ENCODE peak calls at places on chromosomes 16 and 17, in ten cellular contexts. G, S, L, X, D, V, Y, A, C and W are unnamed samples.

GRCh38 chr16:11632455-11632921 is 35.8 kb upstream of the SNN start:
- DNase-seq in L (no peak), X (no peak), V (no peak), G (peak; percentile 57), Y (no peak), C (no peak), A (peak; percentile 78), S (peak; percentile 65), D (peak; percentile 78), W (no peak)

GRCh38 chr17:45414997-45415881 is 17.4 kb downstream of the ARHGAP27 start:
- DNase-seq in S (no peak), V (no peak), C (no peak), X (no peak), G (peak; percentile 59), D (no peak), L (no peak), A (no peak), Y (no peak), W (no peak)

GRCh38 chr17:43940630-43941029 is 1.6 kb downstream of the PPY start:
- DNase-seq in A (no peak), Y (peak; percentile 84), S (no peak), D (peak; percentile 27), X (no peak), C (peak; percentile 81), V (no peak), L (no peak), G (peak; percentile 96), W (peak; percentile 81)

GRCh38 chr17:8126306-8127066 is 2.6 kb upstream of the HES7 start:
- DNase-seq in V (peak; percentile 55), D (peak; percentile 61), S (no peak), L (peak; percentile 41), A (peak; percentile 56), G (peak; percentile 89), X (no peak), Y (peak; percentile 51), C (peak; percentile 84), W (peak; percentile 82)

GRCh38 chr16:11675561-11676511 is 7.6 kb downstream of the SNN start:
- DNase-seq in A (no peak), Y (peak; percentile 82), G (peak; percentile 70), D (no peak), V (no peak), L (no peak), C (no peak), X (no peak), S (peak; percentile 94), W (no peak)

GRCh38 chr17:9252525-9252924 is 231.2 kb downstream of the NTN1 start:
- DNase-seq in V (no peak), Y (no peak), C (no peak), G (no peak), D (no peak), A (no peak), X (no peak), L (no peak), S (no peak), W (no peak)

GRCh38 chr17:32269377-32269776 is 3.7 kb downstream of the RHBDL3 start:
- DNase-seq in X (no peak), Y (no peak), C (no peak), A (no peak), D (no peak), L (no peak), V (no peak), S (no peak), G (peak; percentile 45), W (no peak)

GRCh38 chr17:75638893-75639292 is 5.7 kb downstream of the SMIM5 start:
- DNase-seq in G (no peak), X (no peak), C (no peak), Y (peak; percentile 20), S (no peak), A (no peak), L (no peak), V (no peak), D (no peak), W (no peak)

GRCh38 chr17:38598995-38599394 is 6.8 kb downstream of the SRCIN1 start:
- DNase-seq in X (no peak), Y (no peak), C (no peak), G (no peak), L (no peak), A (no peak), V (no peak), D (no peak), S (no peak), W (no peak)

GRCh38 chr17:38601539-38602351 is 4.0 kb downstream of the SRCIN1 start:
- DNase-seq in D (no peak), V (no peak), S (no peak), A (no peak), L (no peak), X (no peak), C (peak; percentile 69), G (peak; percentile 89), Y (peak; percentile 72), W (peak; percentile 19)

GRCh38 chr17:38599398-38599856 is 6.3 kb downstream of the SRCIN1 start:
- DNase-seq in D (no peak), L (no peak), G (peak; percentile 71), X (no peak), A (no peak), S (no peak), C (no peak), V (no peak), Y (no peak), W (no peak)

GRCh38 chr17:38600906-38601305 is 4.8 kb downstream of the SRCIN1 start:
- DNase-seq in V (no peak), D (no peak), X (no peak), G (peak; percentile 91), C (no peak), L (no peak), Y (no peak), S (no peak), A (no peak), W (peak; percentile 50)

DNA sequence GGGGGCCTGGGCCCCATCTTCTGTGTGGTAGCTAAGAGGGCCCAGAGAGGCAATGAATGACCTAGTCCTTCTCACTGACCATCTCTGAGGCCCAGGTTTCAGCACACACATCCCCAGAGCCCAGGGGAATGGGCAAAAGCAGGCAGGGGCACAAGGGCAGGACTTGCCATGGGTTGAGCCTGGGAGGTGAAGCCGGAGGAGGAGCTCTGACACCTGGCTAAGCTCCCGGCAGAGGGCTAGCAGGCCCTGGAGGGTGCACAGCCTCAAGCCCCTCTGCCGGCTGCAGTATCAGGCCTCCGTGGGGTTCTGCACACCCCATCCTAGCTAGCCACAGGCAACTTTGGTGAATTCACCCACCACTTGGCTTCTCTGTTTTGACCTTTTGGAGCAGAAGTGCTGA is 5.3 kb downstream of the SRCIN1 start:
- DNase-seq in X (no peak), L (no peak), A (no peak), S (no peak), D (no peak), G (peak; percentile 74), Y (no peak), C (no peak), V (no peak), W (no peak)
- H3K27me3 ChIP-seq in X (peaks cover 10% of the 10 kb centered on the region), L (peaks cover 22% of the 10 kb centered on the region), A (no peaks in the 10 kb centered on the region), S (no peaks in the 10 kb centered on the region), D (peaks cover 30% of the 10 kb centered on the region), G (peaks cover 5% of the 10 kb centered on the region), Y (no peaks in the 10 kb centered on the region), C (peaks cover 9% of the 10 kb centered on the region), V (peaks cover 24% of the 10 kb centered on the region), W (peaks cover 8% of the 10 kb centered on the region)

GRCh38 chr17:48564200-48565023 is 13.7 kb downstream of the HOXB4 start:
- DNase-seq in D (no peak), C (no peak), A (no peak), X (no peak), G (peak; percentile 82), V (no peak), L (no peak), S (no peak), Y (no peak), W (no peak)

GRCh38 chr17:48561894-48562810 is 16.0 kb downstream of the HOXB4 start:
- DNase-seq in X (no peak), L (no peak), S (peak; percentile 38), C (no peak), Y (no peak), G (no peak), V (no peak), A (no peak), D (peak; percentile 58), W (no peak)

GRCh38 chr17:48563867-48564199 is 14.3 kb downstream of the HOXB4 start:
- DNase-seq in Y (no peak), L (no peak), C (no peak), D (no peak), A (no peak), V (no peak), X (no peak), G (no peak), S (no peak), W (no peak)

GRCh38 chr17:48563385-48563838 is 14.7 kb downstream of the HOXB4 start:
- DNase-seq in L (no peak), A (no peak), G (no peak), D (peak; percentile 75), S (no peak), X (no peak), V (no peak), C (no peak), Y (no peak), W (no peak)

GRCh38 chr17:48562934-48563333 is 15.2 kb downstream of the HOXB4 start:
- DNase-seq in S (no peak), L (no peak), A (no peak), X (no peak), C (no peak), D (no peak), G (no peak), V (no peak), Y (no peak), W (no peak)
- H3K27me3 ChIP-seq in S (peaks cover 24% of the 10 kb centered on the region), L (no peaks in the 10 kb centered on the region), A (no peaks in the 10 kb centered on the region), X (no peaks in the 10 kb centered on the region), C (peaks cover 97% of the 10 kb centered on the region), D (no peaks in the 10 kb centered on the region), G (peaks cover 99% of the 10 kb centered on the region), V (no peaks in the 10 kb centered on the region), Y (peaks cover 99% of the 10 kb centered on the region), W (no peaks in the 10 kb centered on the region)

GRCh38 chr17:39968731-39969130 is 5.9 kb downstream of the GSDMA start:
- DNase-seq in S (no peak), C (no peak), V (no peak), D (no peak), X (no peak), L (no peak), A (no peak), G (no peak), Y (no peak), W (no peak)

GRCh38 chr17:39970157-39970692 is 7.4 kb downstream of the GSDMA start:
- DNase-seq in S (no peak), V (no peak), C (no peak), L (no peak), D (no peak), X (no peak), G (no peak), A (no peak), Y (no peak), W (no peak)

GRCh38 chr17:39966771-39967170 is 4.0 kb downstream of the GSDMA start:
- DNase-seq in D (no peak), C (no peak), X (no peak), Y (no peak), V (no peak), L (no peak), S (no peak), A (no peak), G (no peak), W (no peak)

GRCh38 chr17:39971076-39971603 is 8.3 kb downstream of the GSDMA start:
- DNase-seq in D (no peak), V (no peak), L (no peak), A (no peak), X (no peak), C (no peak), G (no peak), S (no peak), Y (no peak), W (no peak)

DNA sequence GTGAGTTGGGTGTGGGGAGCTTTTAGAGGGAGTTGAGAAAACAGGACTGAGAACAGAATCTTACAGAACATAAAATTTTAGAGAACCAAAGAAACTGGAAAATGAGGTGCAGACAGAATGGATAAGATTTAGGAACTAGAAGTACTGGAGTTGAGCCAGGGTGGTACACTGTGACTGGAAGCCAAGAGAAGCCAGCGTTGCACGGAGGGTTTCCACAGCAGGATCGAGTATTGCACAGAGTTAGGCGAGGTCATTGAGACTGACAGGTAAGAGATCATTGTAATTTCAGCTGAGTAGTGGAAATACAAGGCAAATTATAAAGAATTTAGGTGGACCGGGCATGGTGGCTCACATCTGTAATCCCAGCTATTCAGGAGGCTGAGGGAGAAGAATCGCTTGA is 6.6 kb downstream of the GSDMA start:
- DNase-seq in G (no peak), D (no peak), C (no peak), V (no peak), Y (no peak), X (no peak), S (peak; percentile 37), A (no peak), L (no peak), W (no peak)
- H3K27me3 ChIP-seq in G (peaks cover 7% of the 10 kb centered on the region), D (peaks cover 31% of the 10 kb centered on the region), C (no peaks in the 10 kb centered on the region), V (no peaks in the 10 kb centered on the region), Y (peaks cover 82% of the 10 kb centered on the region), X (no peaks in the 10 kb centered on the region), S (no peaks in the 10 kb centered on the region), A (no peaks in the 10 kb centered on the region), L (no peaks in the 10 kb centered on the region), W (peaks cover 43% of the 10 kb centered on the region)

GRCh38 chr17:58084317-58084981 is 1.2 kb downstream of the DYNLL2 start:
- DNase-seq in X (peak; percentile 89), S (peak; percentile 61), D (peak; percentile 14), G (peak; percentile 83), L (peak; percentile 47), V (peak; percentile 41), Y (peak; percentile 28), C (peak; percentile 67), A (peak; percentile 50), W (peak; percentile 58)

GRCh38 chr17:58082870-58083490 is at the start of gene DYNLL2:
- DNase-seq in A (peak; percentile 91), X (peak; percentile 97), Y (peak; percentile 97), V (peak; percentile 84), C (peak; percentile 99), G (peak; percentile 100), S (peak; percentile 93), L (peak; percentile 84), D (peak; percentile 91), W (peak; percentile 94)

GRCh38 chr17:58081641-58082340 is 1.4 kb upstream of the DYNLL2 start:
- DNase-seq in G (peak; percentile 59), L (no peak), V (no peak), S (no peak), C (no peak), D (no peak), X (peak; percentile 86), A (no peak), Y (no peak), W (peak; percentile 27)

GRCh38 chr17:58083491-58084316 is 485 bp downstream of the DYNLL2 start:
- DNase-seq in G (peak; percentile 72), S (peak; percentile 74), X (peak; percentile 90), Y (peak; percentile 74), D (peak; percentile 41), V (peak; percentile 56), L (peak; percentile 56), C (peak; percentile 91), A (peak; percentile 59), W (peak; percentile 55)

DNA sequence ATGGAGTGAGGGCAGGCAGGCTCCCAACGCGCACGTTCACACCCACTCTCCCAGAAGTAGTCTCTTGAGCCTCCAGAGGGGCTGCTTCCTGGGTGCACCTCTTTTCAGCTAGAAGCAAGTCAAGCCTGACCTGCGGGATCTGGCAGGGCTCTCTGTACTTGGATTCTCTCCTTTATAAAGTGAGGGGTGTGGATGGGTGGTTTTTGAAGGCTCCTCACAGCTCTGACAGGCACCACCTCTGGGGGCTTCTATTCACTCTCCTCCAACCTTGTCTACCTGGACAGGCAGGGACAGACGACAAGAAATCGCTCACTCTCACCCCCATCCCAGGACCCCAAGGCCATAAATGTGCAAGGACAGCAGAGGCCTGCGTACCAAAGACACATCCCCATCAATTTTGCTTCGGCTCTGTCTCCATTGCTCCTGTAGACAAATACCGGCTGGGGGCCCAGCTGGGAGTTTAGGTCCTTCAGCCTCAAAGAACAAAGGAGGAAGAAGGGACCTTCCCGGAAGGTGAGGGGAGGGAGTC is 814 bp upstream of the DYNLL2 start:
- DNase-seq in L (no peak), X (peak; percentile 89), D (no peak), C (no peak), G (no peak), S (no peak), V (no peak), A (peak; percentile 19), Y (no peak), W (no peak)
- H3K27me3 ChIP-seq in L (no peaks in the 10 kb centered on the region), X (no peaks in the 10 kb centered on the region), D (peaks cover 4% of the 10 kb centered on the region), C (peaks cover 4% of the 10 kb centered on the region), G (no peaks in the 10 kb centered on the region), S (no peaks in the 10 kb centered on the region), V (no peaks in the 10 kb centered on the region), A (no peaks in the 10 kb centered on the region), Y (peaks cover 1% of the 10 kb centered on the region), W (peaks cover 9% of the 10 kb centered on the region)